ENCODE peak calls at places on chromosomes 3 and 15, in four cellular contexts. P, N, Q and L are unnamed samples.

GRCh38 chr15:81361891-81362290 is 12.1 kb downstream of the TMC3 start:
- DNase-seq in P (no peak), N (no peak), Q (no peak), L (no peak)

GRCh38 chr3:17577795-17578520 is 164.5 kb downstream of the TBC1D5 start:
- DNase-seq in Q (no peak), N (peak), P (no peak), L (no peak)

GRCh38 chr3:114308830-114309229 is 15.0 kb downstream of the TIGIT start:
- DNase-seq in P (no peak), Q (no peak), N (no peak), L (peak)

GRCh38 chr3:41026394-41027177 is 172.7 kb upstream of the CTNNB1 start:
- DNase-seq in P (no peak), Q (peak), N (peak), L (no peak)

GRCh38 chr3:13539285-13539625 is 9.7 kb upstream of the FBLN2 start:
- DNase-seq in P (no peak), Q (no peak), N (no peak), L (no peak)

GRCh38 chr3:23785097-23785645 is 20.6 kb upstream of the UBE2E1 start:
- DNase-seq in P (no peak), N (no peak), Q (no peak), L (no peak)

GRCh38 chr3:133821767-133822638 is 16.4 kb downstream of the SRPRB start:
- DNase-seq in N (peak), Q (peak), P (no peak), L (no peak)

GRCh38 chr3:51559266-51559907 is 20.9 kb downstream of the RAD54L2 start:
- DNase-seq in Q (peak), N (no peak), P (no peak), L (no peak)

GRCh38 chr3:46187876-46188275 is 20.2 kb downstream of the CCR1 start:
- DNase-seq in Q (no peak), P (no peak), N (no peak), L (no peak)

GRCh38 chr3:36408146-36408545 is 27.8 kb downstream of the STAC start:
- DNase-seq in N (no peak), Q (no peak), P (peak), L (no peak)

GRCh38 chr15:90557651-90558084 is 27.9 kb downstream of the CRTC3 start:
- DNase-seq in P (no peak), N (peak), Q (peak), L (no peak)

GRCh38 chr3:114673481-114673880 is 379.7 kb downstream of the TIGIT start:
- DNase-seq in N (no peak), P (no peak), Q (no peak), L (no peak)

GRCh38 chr15:73305331-73306211 is 63.2 kb downstream of the HCN4 start:
- DNase-seq in N (peak), Q (peak), P (peak), L (no peak)

GRCh38 chr15:68691667-68692066 is 112.9 kb downstream of the CORO2B start:
- DNase-seq in N (no peak), P (no peak), Q (no peak), L (no peak)